ENCODE peak calls at places on chromosome 6, in four cellular contexts. T, W, N and I are unnamed samples.

GRCh38 chr6:169862464-169863148 is 111.2 kb downstream of the ERMARD start:
- DNase-seq in T (no peak), N (no peak), W (no peak), I (peak; percentile 33)

GRCh38 chr6:142167472-142167871 is 20.4 kb downstream of the VTA1 start:
- DNase-seq in W (no peak), N (no peak), T (no peak), I (no peak)

GRCh38 chr6:16512585-16513109 is 248.6 kb downstream of the ATXN1 start:
- DNase-seq in T (no peak), W (no peak), N (no peak), I (no peak)

GRCh38 chr6:44062771-44063560 is 64.3 kb downstream of the MRPL14 start:
- DNase-seq in T (no peak), W (no peak), N (no peak), I (peak; percentile 95)

GRCh38 chr6:130781557-130781956 is 45.6 kb upstream of the SMLR1 start:
- DNase-seq in T (no peak), W (no peak), N (no peak), I (no peak)

GRCh38 chr6:53302678-53303360 is 45.9 kb downstream of the ELOVL5 start:
- DNase-seq in N (peak; percentile 88), W (peak; percentile 70), T (no peak), I (no peak)

GRCh38 chr6:71599366-71599765 is 287.0 kb upstream of the RIMS1 start:
- DNase-seq in W (no peak), T (no peak), N (no peak), I (no peak)

GRCh38 chr6:5054427-5054873 is 30.7 kb upstream of the PPP1R3G start:
- DNase-seq in T (no peak), W (peak; percentile 58), N (peak; percentile 50), I (no peak)

GRCh38 chr6:102485480-102485879 is 1092.0 kb downstream of the GRIK2 start:
- DNase-seq in W (no peak), T (no peak), N (no peak), I (no peak)

GRCh38 chr6:16985484-16986284 is 116.2 kb upstream of the STMND1 start:
- DNase-seq in N (peak; percentile 32), T (no peak), W (peak; percentile 93), I (no peak)

GRCh38 chr6:583116-583515 is 73.8 kb downstream of the HUS1B start:
- DNase-seq in W (no peak), N (no peak), T (no peak), I (no peak)

GRCh38 chr6:583639-584038 is 73.3 kb downstream of the HUS1B start:
- DNase-seq in N (no peak), W (no peak), T (no peak), I (no peak)

GRCh38 chr6:582370-582769 is 74.5 kb downstream of the HUS1B start:
- DNase-seq in N (peak; percentile 62), W (no peak), T (no peak), I (peak; percentile 89)

DNA sequence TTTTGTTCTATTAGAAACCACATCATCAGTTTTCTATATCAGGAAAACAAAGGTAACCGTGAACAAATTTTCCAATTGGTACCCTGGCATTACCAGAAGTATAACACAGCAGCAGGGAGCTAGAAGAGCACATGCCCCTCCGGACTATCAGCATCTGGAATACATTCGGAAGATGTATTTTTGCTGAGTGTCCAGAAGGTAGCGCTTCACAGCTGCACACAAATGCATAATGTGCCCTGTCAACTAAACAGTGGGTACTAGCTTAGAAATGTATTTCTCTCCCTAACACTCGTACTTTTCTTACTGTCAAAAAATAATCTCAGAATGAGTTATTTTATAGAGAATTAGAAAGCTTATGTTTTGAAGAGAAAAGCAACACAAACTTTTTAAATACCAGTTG is 77.6 kb downstream of the HUS1B start:
- DNase-seq in T (peak; percentile 10), N (peak; percentile 26), W (peak; percentile 12), I (no peak)
- TF ChIP-seq CTCF in T (peak; percentile 37), N (peak; percentile 49), W (peak; percentile 68), I (peak; percentile 14)

GRCh38 chr6:11753798-11754197 is 24.8 kb downstream of the ADTRP start:
- DNase-seq in W (no peak), N (no peak), T (no peak), I (no peak)
- TF ChIP-seq CTCF in W (no peak), N (no peak), T (no peak), I (no peak)

GRCh38 chr6:3337521-3338350 is 79.0 kb downstream of the PSMG4 start:
- DNase-seq in T (peak; percentile 70), N (no peak), W (no peak), I (peak; percentile 73)
- TF ChIP-seq CTCF in T (no peak), N (no peak), W (no peak), I (peak; percentile 36)

DNA sequence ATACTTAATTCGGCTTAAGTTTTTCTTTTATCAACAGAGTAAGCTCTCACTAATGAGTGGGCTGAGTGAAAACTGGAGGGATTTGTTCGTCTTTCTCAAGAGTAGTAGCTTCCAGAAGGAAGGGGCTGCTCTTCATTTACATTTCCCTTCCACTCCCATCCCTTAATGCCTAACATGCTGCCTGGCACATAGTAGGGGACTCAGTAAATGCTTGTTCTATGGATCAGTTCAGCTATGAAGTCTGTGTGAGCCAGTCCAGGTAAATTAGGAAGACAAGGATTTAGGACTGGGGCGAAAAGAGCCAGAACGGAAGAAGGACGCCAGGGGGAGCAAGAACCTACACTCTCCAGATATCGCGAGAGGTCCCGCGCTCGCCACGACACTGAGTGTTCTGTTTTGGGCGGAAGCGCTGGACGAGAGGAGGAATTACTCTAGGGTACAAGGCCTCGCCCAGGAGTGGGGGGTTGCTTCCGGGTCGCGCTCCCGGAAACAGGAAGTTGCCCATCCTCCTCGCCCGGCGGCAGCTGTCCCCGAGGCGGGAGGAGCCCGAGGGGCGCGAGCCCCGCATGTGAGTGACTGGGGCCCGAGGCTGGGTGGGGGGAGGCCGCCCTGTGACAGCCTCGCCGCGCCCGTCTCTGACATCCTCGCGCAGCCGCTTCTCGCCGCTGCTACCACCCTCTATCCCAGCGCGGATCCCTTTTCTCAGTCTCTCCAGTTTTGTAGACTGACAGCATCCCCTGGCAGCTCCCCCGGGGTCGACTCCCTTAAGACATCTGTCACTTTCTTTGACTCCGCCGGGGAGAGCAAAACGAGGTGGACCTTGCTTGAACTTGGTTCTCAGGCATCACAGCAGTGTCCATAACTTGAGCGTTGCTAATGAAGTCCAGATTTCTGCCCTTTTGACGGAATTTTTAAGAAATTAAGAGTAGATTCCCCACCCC is at the start of gene C6orf89:
- DNase-seq in N (peak; percentile 97), T (peak; percentile 75), W (peak; percentile 95), I (peak; percentile 99)
- TF ChIP-seq CTCF in N (peak; percentile 89), T (peak; percentile 64), W (peak; percentile 91), I (peak; percentile 89)

GRCh38 chr6:160163425-160163824 is 41.8 kb downstream of the SLC22A1 start:
- DNase-seq in T (no peak), W (no peak), N (no peak), I (no peak)

GRCh38 chr6:160161647-160161986 is 40.0 kb downstream of the SLC22A1 start:
- DNase-seq in N (no peak), T (no peak), W (no peak), I (peak; percentile 62)

GRCh38 chr6:160162167-160162566 is 40.6 kb downstream of the SLC22A1 start:
- DNase-seq in N (no peak), W (no peak), T (no peak), I (no peak)

GRCh38 chr6:160160929-160161646 is 39.5 kb downstream of the SLC22A1 start:
- DNase-seq in T (no peak), N (no peak), W (no peak), I (no peak)

GRCh38 chr6:160160450-160160849 is 38.8 kb downstream of the SLC22A1 start:
- DNase-seq in T (no peak), N (peak; percentile 29), W (no peak), I (peak; percentile 57)
- TF ChIP-seq CTCF in T (peak; percentile 13), N (peak; percentile 21), W (peak; percentile 55), I (no peak)

DNA sequence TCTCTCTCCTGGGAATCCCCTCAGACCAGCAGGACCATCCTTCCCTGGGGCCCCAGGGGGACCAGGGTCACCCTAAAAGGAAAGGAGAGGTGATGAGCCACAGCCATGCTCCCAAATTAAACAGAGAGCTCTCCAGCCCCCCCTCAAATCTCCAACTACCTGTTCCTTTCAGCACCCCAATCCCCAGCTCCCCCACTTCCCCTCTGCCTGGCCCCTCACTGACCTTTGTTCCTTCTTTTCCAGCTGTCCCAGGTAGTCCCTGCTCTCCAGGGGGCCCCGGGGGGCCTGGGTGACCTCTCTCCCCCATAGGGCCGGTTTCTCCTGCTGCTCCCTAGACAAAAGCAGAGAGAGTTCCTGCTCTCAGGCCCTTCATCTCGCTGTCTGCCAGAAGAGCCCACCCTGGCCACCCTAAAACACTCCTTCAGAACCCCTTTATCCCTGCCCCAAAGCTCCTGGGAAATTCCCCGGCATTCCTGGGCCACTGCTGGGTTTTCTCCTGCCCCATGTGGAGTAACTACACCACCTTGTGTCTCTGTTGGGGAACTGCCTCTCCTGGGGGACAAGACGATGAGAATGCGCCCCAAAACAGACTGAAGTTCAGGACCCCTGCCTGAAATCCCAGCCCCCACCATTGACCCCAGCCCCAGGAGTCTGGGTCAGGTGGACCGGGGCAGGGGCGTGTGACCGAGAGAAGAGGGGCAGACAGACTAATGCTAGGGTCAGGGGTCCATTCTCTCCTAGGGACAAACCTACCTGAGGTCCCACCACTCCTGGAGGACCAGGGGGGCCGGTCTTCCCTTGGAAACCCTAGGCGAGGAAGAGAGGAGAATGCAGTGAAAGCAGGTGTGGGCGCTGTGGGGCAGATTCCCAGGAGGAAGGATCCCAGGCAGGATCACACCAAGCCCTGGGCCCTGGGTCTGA is 19.7 kb downstream of the COL11A2 start:
- DNase-seq in N (peak; percentile 12), T (peak; percentile 69), W (peak; percentile 38), I (peak; percentile 74)
- TF ChIP-seq CTCF in N (peak; percentile 69), T (peak; percentile 45), W (peak; percentile 81), I (peak; percentile 77)

GRCh38 chr6:158205220-158205944 is 37.2 kb downstream of the GTF2H5 start:
- DNase-seq in W (no peak), T (no peak), N (no peak), I (peak; percentile 79)
- TF ChIP-seq CTCF in W (peak; percentile 84), T (peak; percentile 11), N (peak; percentile 43), I (peak; percentile 94)

GRCh38 chr6:89311530-89311852 is 3.6 kb downstream of the GABRR2 start:
- DNase-seq in N (no peak), W (no peak), T (no peak), I (no peak)
- TF ChIP-seq CTCF in N (no peak), W (no peak), T (no peak), I (no peak)